ENCODE peak calls at places on chromosome 4, in eight cellular contexts. T, Z, H, A, F, V, L and J are unnamed samples.

GRCh38 chr4:13903061-13903460 is 275.5 kb upstream of the BOD1L1 start:
- DNase-seq in T (no peak), Z (no peak), H (no peak), A (no peak), F (no peak), V (no peak), L (no peak), J (no peak)

GRCh38 chr4:10085386-10085785 is 31.2 kb downstream of the WDR1 start:
- DNase-seq in T (peak), Z (no peak), H (no peak), A (no peak), F (no peak), V (no peak), L (no peak), J (peak)

GRCh38 chr4:120096508-120097297 is 30.1 kb upstream of the MAD2L1 start:
- DNase-seq in T (no peak), Z (no peak), H (no peak), A (no peak), F (no peak), V (no peak), L (no peak), J (no peak)

GRCh38 chr4:93649828-93650227 is 178.7 kb upstream of the ATOH1 start:
- DNase-seq in T (no peak), Z (no peak), H (no peak), A (no peak), F (no peak), V (no peak), L (no peak), J (no peak)

GRCh38 chr4:103012594-103012993 is 6.9 kb downstream of the SLC9B1 start:
- DNase-seq in T (no peak), Z (no peak), H (no peak), A (no peak), F (no peak), V (no peak), L (no peak), J (no peak)

GRCh38 chr4:113292371-113293042 is 243.1 kb downstream of the ANK2 start:
- DNase-seq in T (no peak), Z (no peak), H (no peak), A (peak), F (no peak), V (no peak), L (no peak), J (peak)

GRCh38 chr4:129972257-129972656 is 876.3 kb downstream of the C4orf33 start:
- DNase-seq in T (no peak), Z (no peak), H (no peak), A (no peak), F (no peak), V (no peak), L (no peak), J (no peak)

GRCh38 chr4:41334182-41334581 is 77.5 kb downstream of the UCHL1 start:
- DNase-seq in T (no peak), Z (no peak), H (no peak), A (no peak), F (no peak), V (no peak), L (no peak), J (no peak)

GRCh38 chr4:24260922-24261581 is 323.3 kb downstream of the DHX15 start:
- DNase-seq in T (no peak), Z (no peak), H (no peak), A (no peak), F (no peak), V (no peak), L (no peak), J (no peak)

GRCh38 chr4:41796545-41797210 is 48.2 kb upstream of the PHOX2B start:
- DNase-seq in T (no peak), Z (no peak), H (no peak), A (no peak), F (no peak), V (no peak), L (no peak), J (no peak)

GRCh38 chr4:48403779-48404178 is 62.5 kb downstream of the SLAIN2 start:
- DNase-seq in T (no peak), Z (no peak), H (no peak), A (no peak), F (no peak), V (no peak), L (no peak), J (no peak)

GRCh38 chr4:167930171-167930570 is 162.2 kb upstream of the ANXA10 start:
- DNase-seq in T (no peak), Z (no peak), H (no peak), A (no peak), F (no peak), V (no peak), L (no peak), J (no peak)

GRCh38 chr4:13264126-13264525 is 220.0 kb downstream of the RAB28 start:
- DNase-seq in T (no peak), Z (no peak), H (no peak), A (no peak), F (no peak), V (no peak), L (no peak), J (no peak)

GRCh38 chr4:76078033-76078613 is 3.6 kb downstream of the ART3 start:
- DNase-seq in T (no peak), Z (no peak), H (no peak), A (no peak), F (no peak), V (no peak), L (no peak), J (no peak)

GRCh38 chr4:159946983-159947645 is 844.2 kb downstream of the RAPGEF2 start:
- DNase-seq in T (no peak), Z (no peak), H (peak), A (no peak), F (peak), V (no peak), L (peak), J (no peak)

GRCh38 chr4:119490335-119490734 is 138.3 kb downstream of the PDE5A start:
- DNase-seq in T (no peak), Z (no peak), H (no peak), A (no peak), F (no peak), V (no peak), L (no peak), J (no peak)

GRCh38 chr4:186644737-186645261 is 78.9 kb downstream of the FAT1 start:
- DNase-seq in T (no peak), Z (no peak), H (no peak), A (no peak), F (peak), V (no peak), L (peak), J (no peak)

GRCh38 chr4:40199999-40200880 is 3.4 kb downstream of the RHOH start:
- DNase-seq in T (no peak), Z (no peak), H (no peak), A (no peak), F (no peak), V (peak), L (peak), J (no peak)

GRCh38 chr4:84418032-84418709 is 80.9 kb downstream of the NKX6-1 start:
- DNase-seq in T (no peak), Z (no peak), H (no peak), A (no peak), F (no peak), V (no peak), L (no peak), J (no peak)

GRCh38 chr4:168837922-168838321 is 172.1 kb downstream of the CBR4 start:
- DNase-seq in T (no peak), Z (no peak), H (no peak), A (no peak), F (no peak), V (no peak), L (no peak), J (no peak)

GRCh38 chr4:68985442-68985841 is 33.8 kb upstream of the UGT2A3 start:
- DNase-seq in T (no peak), Z (no peak), H (no peak), A (no peak), F (no peak), V (no peak), L (no peak), J (no peak)

GRCh38 chr4:129377131-129377845 is 281.3 kb downstream of the C4orf33 start:
- DNase-seq in T (no peak), Z (no peak), H (no peak), A (no peak), F (no peak), V (no peak), L (no peak), J (no peak)

GRCh38 chr4:55444822-55445221 is 49.1 kb downstream of the TMEM165 start:
- DNase-seq in T (no peak), Z (no peak), H (no peak), A (no peak), F (peak), V (no peak), L (peak), J (no peak)

GRCh38 chr4:17630228-17630627 is 15.8 kb downstream of the MED28 start:
- DNase-seq in T (no peak), Z (no peak), H (no peak), A (no peak), F (no peak), V (no peak), L (no peak), J (no peak)

GRCh38 chr4:140617494-140618060 is 48.8 kb upstream of the UCP1 start:
- DNase-seq in T (no peak), Z (no peak), H (no peak), A (no peak), F (no peak), V (peak), L (no peak), J (no peak)

DNA sequence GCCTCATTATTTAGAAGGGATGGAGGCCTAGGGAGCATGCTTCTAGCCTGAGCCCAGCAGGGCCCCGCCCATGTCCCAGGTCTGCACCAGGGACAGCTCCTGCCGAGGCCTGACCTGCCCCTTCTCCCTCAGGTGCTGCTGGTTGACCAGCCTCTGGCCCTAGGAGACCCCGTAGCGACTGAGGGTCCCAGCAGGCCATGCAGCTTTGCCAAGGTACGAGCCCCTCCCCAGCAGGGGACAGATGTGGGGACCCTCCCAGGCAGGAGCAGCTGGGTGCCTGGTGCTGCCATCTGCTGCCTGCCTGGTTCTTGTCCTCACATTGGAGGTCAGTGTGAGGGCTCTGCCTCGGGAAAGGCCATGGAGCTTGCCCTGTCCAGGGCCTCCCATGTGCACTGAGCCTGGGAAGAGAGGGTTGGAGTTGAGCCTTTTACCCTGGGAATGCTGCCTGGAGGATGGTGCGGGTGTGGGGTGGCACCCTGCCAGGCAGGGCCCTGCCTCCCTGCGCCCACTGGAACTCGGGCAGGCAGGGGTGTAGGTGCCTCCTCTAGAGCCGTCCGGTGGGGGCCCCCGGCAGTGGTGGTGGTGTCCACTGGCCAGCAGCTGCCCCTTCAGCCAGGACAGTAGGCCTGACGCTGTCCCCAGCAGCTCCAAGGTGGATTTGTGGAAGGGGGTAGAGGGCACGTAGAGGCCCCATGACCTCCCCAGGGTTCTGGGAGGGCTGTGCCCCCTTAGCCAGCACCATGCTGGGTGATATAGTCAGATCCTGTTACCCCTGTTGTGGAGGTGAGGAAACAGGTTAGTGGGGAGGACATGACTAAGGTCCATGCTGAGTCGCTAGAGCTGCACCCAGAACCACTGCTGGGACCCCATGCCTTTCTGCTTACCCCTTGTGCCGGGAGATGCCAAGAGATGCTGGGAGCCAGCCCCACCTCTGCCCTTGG is 2.2 kb upstream of the MSANTD1 start:
- DNase-seq in T (no peak), Z (no peak), H (no peak), A (peak), F (no peak), V (no peak), L (no peak), J (no peak)
- TF ChIP-seq CTCF in T (no peak), Z (no peak), H (no peak), A (no peak), F (peak), V (no peak), L (no peak), J (no peak)

GRCh38 chr4:37936889-37937498 is 23.2 kb upstream of the PTTG2 start:
- DNase-seq in T (no peak), Z (no peak), H (no peak), A (no peak), F (no peak), V (no peak), L (no peak), J (no peak)
- TF ChIP-seq EP300 in T (no peak), Z (no peak), H (no peak), A (no peak), F (no peak), V (no peak), L (no peak), J (no peak)

DNA sequence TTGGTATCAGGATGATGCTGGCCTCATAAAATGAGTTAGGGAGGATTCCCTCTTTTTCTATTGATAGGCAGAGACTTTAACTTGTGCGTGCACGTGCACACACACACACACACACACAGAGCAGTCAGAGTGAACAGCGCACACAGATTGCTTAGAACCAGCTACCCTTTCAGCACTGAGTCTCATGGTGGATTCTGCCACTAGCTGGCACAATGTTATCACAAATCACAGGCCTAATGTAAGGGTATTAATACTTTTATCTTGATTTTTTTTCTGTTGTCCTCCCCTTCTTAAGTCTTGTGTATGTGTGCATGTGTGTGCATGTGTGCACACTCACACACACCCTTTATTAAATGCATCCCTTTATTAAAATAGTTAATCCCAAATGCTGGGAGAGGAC is 53.2 kb downstream of the HADH start:
- DNase-seq in T (no peak), Z (no peak), H (no peak), A (no peak), F (no peak), V (no peak), L (no peak), J (no peak)
- TF ChIP-seq CTCF in T (no peak), Z (no peak), H (no peak), A (no peak), F (no peak), V (no peak), L (no peak), J (no peak)

GRCh38 chr4:38924266-38924827 is 56.7 kb downstream of the FAM114A1 start:
- DNase-seq in T (no peak), Z (no peak), H (no peak), A (no peak), F (no peak), V (no peak), L (no peak), J (no peak)

GRCh38 chr4:38926917-38927316 is 59.3 kb downstream of the FAM114A1 start:
- DNase-seq in T (no peak), Z (no peak), H (no peak), A (peak), F (no peak), V (no peak), L (no peak), J (no peak)

GRCh38 chr4:38923746-38924145 is 56.1 kb downstream of the FAM114A1 start:
- DNase-seq in T (no peak), Z (no peak), H (no peak), A (no peak), F (no peak), V (no peak), L (no peak), J (no peak)

GRCh38 chr4:38928886-38929285 is 61.3 kb downstream of the FAM114A1 start:
- DNase-seq in T (no peak), Z (no peak), H (no peak), A (no peak), F (no peak), V (no peak), L (no peak), J (no peak)

DNA sequence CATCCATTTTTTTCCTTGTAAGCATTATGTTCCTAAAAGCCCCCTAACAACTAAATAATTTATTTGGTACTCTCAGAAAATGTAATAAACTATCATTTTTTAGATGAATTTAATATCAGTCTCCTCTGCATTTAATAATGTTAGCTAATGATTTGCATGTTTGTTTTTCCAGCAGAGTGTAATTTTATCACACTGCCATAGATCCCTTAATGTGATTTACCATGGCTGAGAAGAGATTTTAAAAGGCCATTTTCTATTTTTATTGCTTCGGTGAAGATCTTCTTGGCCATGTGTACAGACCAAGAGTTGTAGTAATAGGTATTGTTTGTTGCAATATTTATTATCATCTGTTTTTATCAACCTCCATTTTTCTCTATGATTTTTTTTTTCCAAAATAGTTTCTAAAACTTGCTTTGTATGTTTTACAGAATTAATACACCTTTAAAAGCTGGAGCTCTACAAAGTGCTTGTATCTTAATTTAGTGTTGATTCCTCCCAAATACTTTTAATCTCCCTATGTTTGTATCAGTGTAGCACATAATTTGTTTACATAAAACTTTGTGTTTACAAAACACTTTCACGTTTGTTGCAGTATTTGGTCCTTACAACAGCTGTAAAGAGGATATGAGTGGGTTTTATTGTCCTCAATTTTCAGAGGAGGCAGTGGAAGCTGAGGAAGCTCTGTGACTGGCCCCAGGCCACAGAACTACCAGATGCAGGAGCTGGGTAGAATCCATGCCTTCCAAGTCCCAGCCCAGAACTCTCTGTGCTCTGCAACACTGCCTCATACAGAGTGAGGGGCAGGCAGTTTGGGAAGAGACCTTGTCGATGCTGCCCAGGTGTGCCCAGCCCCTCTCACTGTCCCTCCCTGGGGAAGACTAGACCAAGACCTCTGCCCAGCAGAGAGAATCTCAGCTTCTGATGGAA is 58.1 kb downstream of the FAM114A1 start:
- DNase-seq in T (no peak), Z (no peak), H (no peak), A (no peak), F (no peak), V (no peak), L (no peak), J (peak)
- TF ChIP-seq EP300 in T (no peak), Z (no peak), H (no peak), A (no peak), F (no peak), V (no peak), L (no peak), J (no peak)

GRCh38 chr4:158005021-158005420 is 167.8 kb downstream of the GASK1B start:
- DNase-seq in T (no peak), Z (no peak), H (no peak), A (no peak), F (no peak), V (no peak), L (no peak), J (peak)

GRCh38 chr4:157999723-158000122 is 173.1 kb downstream of the GASK1B start:
- DNase-seq in T (no peak), Z (no peak), H (no peak), A (no peak), F (no peak), V (no peak), L (no peak), J (no peak)

GRCh38 chr4:158004101-158004500 is 168.7 kb downstream of the GASK1B start:
- DNase-seq in T (no peak), Z (no peak), H (no peak), A (no peak), F (no peak), V (no peak), L (no peak), J (no peak)

GRCh38 chr4:158002203-158002602 is 170.6 kb downstream of the GASK1B start:
- DNase-seq in T (no peak), Z (no peak), H (no peak), A (no peak), F (no peak), V (no peak), L (no peak), J (no peak)

GRCh38 chr4:158003212-158003611 is 169.6 kb downstream of the GASK1B start:
- DNase-seq in T (no peak), Z (no peak), H (no peak), A (no peak), F (no peak), V (no peak), L (no peak), J (no peak)
- TF ChIP-seq CTCF in T (no peak), Z (no peak), H (no peak), A (no peak), F (no peak), V (no peak), L (no peak), J (no peak)

GRCh38 chr4:124980276-124980752 is 267.8 kb upstream of the ANKRD50 start:
- DNase-seq in T (no peak), Z (no peak), H (no peak), A (no peak), F (no peak), V (no peak), L (no peak), J (no peak)
- TF ChIP-seq EP300 in T (no peak), Z (no peak), H (no peak), A (no peak), F (no peak), V (no peak), L (no peak), J (no peak)

DNA sequence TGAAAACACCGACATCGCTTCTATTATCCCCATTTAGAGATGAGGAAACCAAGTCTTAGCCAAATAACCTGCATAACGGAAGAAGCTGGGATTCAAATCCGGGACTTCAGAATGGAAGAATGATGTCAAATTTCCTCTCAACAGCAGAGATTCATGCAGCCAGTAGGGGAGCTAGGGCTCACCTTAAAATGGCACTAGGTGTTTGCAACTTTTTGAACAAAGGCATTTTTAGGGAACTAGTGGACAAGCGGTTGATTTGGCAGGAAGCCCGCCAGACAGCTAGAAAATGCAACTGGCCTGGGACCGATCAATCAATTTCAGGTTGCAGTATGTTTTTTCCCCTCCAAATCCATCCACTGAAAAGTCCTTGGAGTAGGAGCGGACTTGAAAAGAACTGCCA is 224.2 kb downstream of the PTTG2 start:
- DNase-seq in T (no peak), Z (no peak), H (no peak), A (no peak), F (no peak), V (no peak), L (peak), J (no peak)
- TF ChIP-seq CTCF in T (no peak), Z (no peak), H (no peak), A (no peak), F (no peak), V (no peak), L (no peak), J (no peak)

DNA sequence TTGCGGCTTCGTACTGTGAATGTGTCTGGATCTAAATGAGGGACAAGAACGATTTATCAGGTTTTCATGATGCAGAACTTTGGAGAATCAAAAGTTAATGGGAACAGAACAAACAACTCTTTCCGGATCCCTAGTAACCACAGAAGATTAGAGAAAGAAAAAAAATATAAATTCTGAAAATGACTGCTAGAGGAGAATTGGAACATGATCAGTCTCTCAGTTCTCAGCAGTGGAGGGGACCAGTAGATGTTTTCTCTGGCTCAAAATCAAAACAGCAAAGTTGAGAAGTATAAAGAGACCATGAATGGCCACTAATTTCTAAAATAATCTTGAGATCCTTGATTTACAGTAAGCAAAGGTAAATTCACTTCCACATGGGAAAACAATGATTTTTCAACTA is 38.1 kb upstream of the GK2 start:
- DNase-seq in T (no peak), Z (no peak), H (no peak), A (no peak), F (no peak), V (no peak), L (no peak), J (no peak)
- TF ChIP-seq EP300 in T (no peak), Z (no peak), H (no peak), A (no peak), F (no peak), V (no peak), L (no peak), J (no peak)